ENCODE peak calls at places on chromosomes 4 and X, in nine cellular contexts. T is SW480; F is activated T-cell treated with anti-CD3 and anti-CD28 coated beads, Interleukin-2, amount 50 U/mL, for 4 hours; C is left colon; Q is NCI-H1105; I is T-helper 2 cell; E is right cardiac atrium; S is immature natural killer cell; W is stomach. B is an unnamed sample.

GRCh38 chr4:105619193-105619931 is 66.9 kb downstream of the ARHGEF38 start:
- DNase-seq in T (no peak), F (no peak), C (peak), Q (peak), I (no peak), E (peak), S (no peak), W (peak), B (peak)

GRCh38 chr4:151674804-151675290 is 86.0 kb downstream of the GATB start:
- DNase-seq in T (no peak), F (no peak), C (peak), Q (peak), I (no peak), E (peak), S (no peak), W (peak), B (peak)

GRCh38 chr4:94536649-94537464 is 85.1 kb downstream of the PDLIM5 start:
- DNase-seq in T (no peak), F (no peak), C (no peak), Q (no peak), I (no peak), E (no peak), S (no peak), W (no peak), B (no peak)

GRCh38 chr4:37455301-37456062 is 210.9 kb downstream of the NWD2 start:
- DNase-seq in T (no peak), F (no peak), C (peak), Q (no peak), I (no peak), E (no peak), S (no peak), W (peak), B (no peak)

GRCh38 chrX:10350221-10350620 is 193.4 kb downstream of the CLCN4 start:
- DNase-seq in T (no peak), F (no peak), C (no peak), Q (no peak), I (no peak), E (no peak), S (no peak), W (no peak), B (no peak)

GRCh38 chrX:113305496-113305895 is 464.9 kb upstream of the AMOT start:
- DNase-seq in T (no peak), F (no peak), C (no peak), Q (no peak), I (no peak), E (no peak), S (no peak), W (no peak), B (no peak)

GRCh38 chr4:3767569-3768288 is 1.5 kb downstream of the ADRA2C start:
- DNase-seq in T (peak), F (no peak), C (peak), Q (peak), I (no peak), E (no peak), S (no peak), W (no peak), B (no peak)

GRCh38 chr4:3430524-3430923 is 11.2 kb upstream of the HGFAC start:
- DNase-seq in T (no peak), F (no peak), C (no peak), Q (no peak), I (no peak), E (peak), S (no peak), W (no peak), B (no peak)

B was measured in sciatic nerve.